ENCODE peak calls at places on chromosomes 5 and 9, in five cellular contexts. G, U, D, M and F are unnamed samples.

GRCh38 chr5:112657804-112658203 is 79.9 kb upstream of the APC start:
- DNase-seq in G (no peak), U (no peak), D (no peak), M (no peak), F (no peak)

GRCh38 chr5:151078490-151079262 is 2.2 kb downstream of the TNIP1 start:
- DNase-seq in G (no peak), U (no peak), D (no peak), M (no peak), F (no peak)

GRCh38 chr5:123813937-123814624 is 302.1 kb downstream of the CSNK1G3 start:
- DNase-seq in G (peak; percentile 81), U (no peak), D (peak; percentile 51), M (no peak), F (peak; percentile 80)

GRCh38 chr5:72065751-72066255 is 41.5 kb upstream of the MAP1B start:
- DNase-seq in G (no peak), U (no peak), D (peak; percentile 32), M (no peak), F (no peak)

GRCh38 chr5:170411100-170411499 is 21.9 kb upstream of the KCNMB1 start:
- DNase-seq in G (no peak), U (no peak), D (no peak), M (no peak), F (no peak)

GRCh38 chr9:89674667-89675402 is 70.0 kb downstream of the GADD45G start:
- DNase-seq in G (no peak), U (no peak), D (peak; percentile 7), M (no peak), F (no peak)

GRCh38 chr5:149546974-149547373 is 4.3 kb downstream of the CSNK1A1 start:
- DNase-seq in G (no peak), U (no peak), D (peak; percentile 13), M (no peak), F (no peak)

GRCh38 chr5:104347119-104347708 is 784.6 kb upstream of the NUDT12 start:
- DNase-seq in G (peak; percentile 74), U (no peak), D (peak; percentile 58), M (no peak), F (no peak)

GRCh38 chr9:133991211-133991921 is 758 bp downstream of the VAV2 start:
- DNase-seq in G (no peak), U (no peak), D (peak; percentile 11), M (no peak), F (no peak)

GRCh38 chr5:82808960-82809359 is 268.2 kb downstream of the TMEM167A start:
- DNase-seq in G (no peak), U (no peak), D (peak; percentile 12), M (no peak), F (no peak)

GRCh38 chr5:177142778-177143177 is 9.2 kb downstream of the NSD1 start:
- DNase-seq in G (no peak), U (no peak), D (no peak), M (no peak), F (no peak)

GRCh38 chr9:2666569-2666968 is 45.0 kb downstream of the VLDLR start:
- DNase-seq in G (no peak), U (no peak), D (no peak), M (no peak), F (no peak)

DNA sequence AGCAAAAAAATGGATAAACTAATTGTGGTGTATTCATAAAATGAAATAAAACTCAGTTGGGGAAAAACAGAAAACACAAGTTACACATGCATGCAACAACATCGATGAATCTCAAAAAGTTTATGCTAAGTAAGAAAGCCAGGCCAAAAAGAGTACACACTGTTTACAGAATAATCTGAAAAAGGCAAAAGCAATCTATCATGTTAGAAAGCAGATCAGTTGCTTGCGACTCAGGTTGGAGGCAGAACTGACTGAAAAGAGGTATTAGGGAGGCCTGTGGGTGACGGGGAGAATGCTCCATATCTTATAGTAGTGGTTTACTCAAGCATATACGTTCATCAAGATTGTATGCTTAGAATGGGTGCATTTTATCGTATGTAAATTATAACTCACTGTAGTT is 119.2 kb downstream of the ARRDC3 start:
- DNase-seq in G (no peak), U (no peak), D (no peak), M (no peak), F (no peak)
- TF ChIP-seq CTCF in G (no peak), U (no peak), D (no peak), M (no peak), F (no peak)

GRCh38 chr5:159452480-159453167 is 122.3 kb upstream of the IL12B start:
- DNase-seq in G (no peak), U (no peak), D (no peak), M (no peak), F (no peak)
- H3K4me3 ChIP-seq in G (no peak overlapping the region), U (no peak overlapping the region), D (no peak overlapping the region), M (no peak overlapping the region), F (no peak overlapping the region)

GRCh38 chr5:110161162-110161561 is 471.4 kb downstream of the MAN2A1 start:
- DNase-seq in G (no peak), U (no peak), D (no peak), M (no peak), F (no peak)
- TF ChIP-seq CTCF in G (no peak), U (no peak), D (no peak), M (no peak), F (no peak)

GRCh38 chr5:60355181-60355580 is 344.8 kb downstream of the DEPDC1B start:
- DNase-seq in G (no peak), U (no peak), D (no peak), M (no peak), F (no peak)
- H3K4me3 ChIP-seq in G (no peak overlapping the region), U (no peak overlapping the region), D (no peak overlapping the region), M (no peak overlapping the region), F (no peak overlapping the region)

DNA sequence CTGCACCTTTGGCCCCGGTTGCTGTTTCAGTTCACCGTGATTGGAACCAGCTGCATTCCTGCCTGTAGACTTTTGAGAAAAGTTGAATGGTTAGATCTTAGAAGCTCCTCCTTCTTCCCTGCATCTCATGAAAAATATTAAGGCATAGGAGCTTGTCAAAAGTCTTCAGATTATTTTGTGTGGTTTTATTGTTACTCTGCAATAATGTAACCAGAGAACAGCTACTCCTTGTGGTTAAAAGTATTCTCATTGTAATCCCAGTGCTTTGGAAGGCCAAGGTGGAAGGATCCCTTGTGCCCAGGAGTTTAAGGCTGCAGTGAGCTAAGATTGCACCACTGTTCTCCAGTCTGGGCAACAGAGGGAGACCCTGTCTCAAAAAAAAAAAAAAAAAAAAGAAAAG is 3.3 kb upstream of the SLC2A8 start:
- DNase-seq in G (no peak), U (no peak), D (peak; percentile 60), M (no peak), F (no peak)
- TF ChIP-seq CTCF in G (no peak), U (no peak), D (peak; percentile 48), M (no peak), F (no peak)